ENCODE peak calls at places on chromosomes 7 and 10, in five cellular contexts. D is GM04504, R is frontal cortex, W is GM19239, M is myocyte. P is an unnamed sample.

GRCh38 chr10:61487506-61487905 is 34.3 kb upstream of the TMEM26 start:
- DNase-seq in D (peak), R (no peak), W (no peak), M (peak), P (no peak)

GRCh38 chr10:73060738-73061635 is 35.7 kb downstream of the P4HA1 start:
- DNase-seq in D (no peak), R (no peak), W (peak), M (peak), P (no peak)

GRCh38 chr10:47311193-47311899 is 10.9 kb upstream of the GDF2 start:
- DNase-seq in D (no peak), R (no peak), W (no peak), M (no peak), P (no peak)

GRCh38 chr10:31134303-31134928 is 102.8 kb upstream of the ZNF438 start:
- DNase-seq in D (no peak), R (no peak), W (no peak), M (peak), P (no peak)

GRCh38 chr10:451021-451471 is 238.4 kb downstream of the DIP2C start:
- DNase-seq in D (no peak), R (no peak), W (peak), M (peak), P (no peak)

GRCh38 chr7:148963583-148964509 is 64.5 kb downstream of the PDIA4 start:
- DNase-seq in D (no peak), R (no peak), W (no peak), M (no peak), P (no peak)

GRCh38 chr7:152132812-152133211 is 107.3 kb downstream of the GALNT11 start:
- DNase-seq in D (no peak), R (no peak), W (no peak), M (no peak), P (no peak)

GRCh38 chr10:31774928-31775668 is 153.5 kb downstream of the ARHGAP12 start:
- DNase-seq in D (no peak), R (no peak), W (no peak), M (no peak), P (no peak)

GRCh38 chr7:42198974-42199668 is 37.9 kb downstream of the GLI3 start:
- DNase-seq in D (peak), R (no peak), W (no peak), M (peak), P (no peak)

GRCh38 chr10:94443052-94443451 is 40.7 kb downstream of the TBC1D12 start:
- DNase-seq in D (no peak), R (no peak), W (no peak), M (no peak), P (no peak)

GRCh38 chr7:67950321-67951083 is 953.9 kb downstream of the TYW1 start:
- DNase-seq in D (no peak), R (no peak), W (no peak), M (no peak), P (no peak)

GRCh38 chr10:95289003-95289920 is 1.5 kb downstream of the PDLIM1 start:
- DNase-seq in D (no peak), R (no peak), W (no peak), M (peak), P (no peak)

GRCh38 chr10:128855656-128856428 is 611.2 kb upstream of the MGMT start:
- DNase-seq in D (no peak), R (no peak), W (no peak), M (no peak), P (no peak)

GRCh38 chr7:10888861-10889260 is 84.8 kb upstream of the PHF14 start:
- DNase-seq in D (no peak), R (no peak), W (no peak), M (no peak), P (no peak)

GRCh38 chr7:122199171-122199570 is 55.1 kb upstream of the AASS start:
- DNase-seq in D (peak), R (no peak), W (no peak), M (no peak), P (no peak)

GRCh38 chr7:15729746-15730145 is 43.3 kb upstream of the MEOX2 start:
- DNase-seq in D (no peak), R (no peak), W (no peak), M (no peak), P (no peak)

GRCh38 chr10:117462424-117462792 is 80.1 kb upstream of the EMX2 start:
- DNase-seq in D (no peak), R (no peak), W (no peak), M (no peak), P (no peak)

P was measured in C1 segment of cervical spinal cord.